ENCODE peak calls at places on chromosomes 3 and 15, in four cellular contexts. One of them, this sample, is unnamed.

GRCh38 chr3:100400424-100400781 is 486 bp downstream of the TOMM70 start:
- DNase-seq in HepG2: peak
- DNase-seq in A549: peak
- DNase-seq in transverse colon: no peak
- DNase-seq in this sample: no peak

GRCh38 chr3:59245879-59246501 is 196.2 kb upstream of the CFAP20DC start:
- DNase-seq in A549: no peak
- DNase-seq in transverse colon: no peak
- DNase-seq in HepG2: no peak
- DNase-seq in this sample: no peak

GRCh38 chr3:14791343-14791945 is 27.3 kb upstream of the FGD5 start:
- DNase-seq in A549: peak
- DNase-seq in transverse colon: peak
- DNase-seq in HepG2: peak
- DNase-seq in this sample: no peak

GRCh38 chr3:53938645-53939044 is 47.0 kb upstream of the SELENOK start:
- DNase-seq in transverse colon: peak
- DNase-seq in A549: peak
- DNase-seq in HepG2: peak
- DNase-seq in this sample: no peak

GRCh38 chr15:55661431-55661830 is 73.3 kb upstream of the PYGO1 start:
- DNase-seq in HepG2: peak
- DNase-seq in A549: no peak
- DNase-seq in transverse colon: no peak
- DNase-seq in this sample: no peak

GRCh38 chr3:172355836-172356235 is 92.4 kb downstream of the GHSR start:
- DNase-seq in A549: peak
- DNase-seq in transverse colon: peak
- DNase-seq in HepG2: no peak
- DNase-seq in this sample: no peak

GRCh38 chr3:184234224-184234623 is 4.8 kb downstream of the VWA5B2 start:
- DNase-seq in transverse colon: no peak
- DNase-seq in HepG2: peak
- DNase-seq in A549: peak
- DNase-seq in this sample: no peak

GRCh38 chr3:160448845-160449659 is 534 bp downstream of the TRIM59 start:
- DNase-seq in HepG2: no peak
- DNase-seq in transverse colon: no peak
- DNase-seq in A549: peak
- DNase-seq in this sample: no peak

GRCh38 chr15:76149291-76149910 is 89.6 kb downstream of the TMEM266 start:
- DNase-seq in transverse colon: no peak
- DNase-seq in A549: no peak
- DNase-seq in HepG2: no peak
- DNase-seq in this sample: no peak

GRCh38 chr3:16426665-16427064 is 86.8 kb downstream of the RFTN1 start:
- DNase-seq in A549: no peak
- DNase-seq in HepG2: no peak
- DNase-seq in transverse colon: no peak
- DNase-seq in this sample: no peak

GRCh38 chr15:58065445-58066041 is at the start of gene ALDH1A2:
- DNase-seq in transverse colon: peak
- DNase-seq in A549: no peak
- DNase-seq in HepG2: no peak
- DNase-seq in this sample: no peak

GRCh38 chr3:125573216-125573615 is 22.1 kb downstream of the OSBPL11 start:
- DNase-seq in HepG2: no peak
- DNase-seq in A549: no peak
- DNase-seq in transverse colon: no peak
- DNase-seq in this sample: no peak

GRCh38 chr3:125443923-125444322 is 68.8 kb upstream of the ZNF148 start:
- DNase-seq in transverse colon: no peak
- DNase-seq in A549: no peak
- DNase-seq in HepG2: no peak
- DNase-seq in this sample: no peak

GRCh38 chr15:85753791-85754452 is 40.8 kb downstream of the KLHL25 start:
- DNase-seq in transverse colon: peak
- DNase-seq in HepG2: no peak
- DNase-seq in A549: no peak
- DNase-seq in this sample: no peak

GRCh38 chr3:113717818-113718217 is 21.4 kb upstream of the USF3 start:
- DNase-seq in A549: no peak
- DNase-seq in HepG2: no peak
- DNase-seq in transverse colon: no peak
- DNase-seq in this sample: no peak

GRCh38 chr3:153090973-153091372 is 71.1 kb upstream of the RAP2B start:
- DNase-seq in HepG2: no peak
- DNase-seq in A549: no peak
- DNase-seq in transverse colon: no peak
- DNase-seq in this sample: no peak

GRCh38 chr3:89260721-89261120 is 153.3 kb downstream of the EPHA3 start:
- DNase-seq in HepG2: no peak
- DNase-seq in transverse colon: no peak
- DNase-seq in A549: no peak
- DNase-seq in this sample: no peak

DNA sequence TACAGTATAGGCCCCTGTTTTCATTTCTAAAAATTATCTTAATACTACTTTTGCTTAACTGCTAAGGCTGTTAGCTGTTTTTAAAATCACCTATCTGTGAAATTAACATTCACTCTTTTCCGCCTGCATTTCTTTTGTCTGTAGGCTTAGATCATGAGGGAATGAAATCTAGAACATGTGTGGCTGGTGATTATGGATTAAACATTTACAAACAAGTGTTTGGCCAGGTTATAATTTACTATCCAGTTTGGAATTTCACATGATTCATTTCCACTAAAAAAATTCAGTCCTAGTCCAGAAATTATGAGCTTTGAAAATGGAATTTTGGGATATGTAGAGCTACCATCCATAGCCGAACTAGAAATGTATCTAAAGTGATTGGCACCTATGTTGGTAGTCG is 39.1 kb downstream of the GOLM2 start:
- DNase-seq in HepG2: no peak
- DNase-seq in A549: no peak
- DNase-seq in transverse colon: no peak
- DNase-seq in this sample: no peak
- TF ChIP-seq CTCF in HepG2: no peak
- TF ChIP-seq CTCF in A549: no peak
- TF ChIP-seq CTCF in transverse colon: no peak
- TF ChIP-seq CTCF in this sample: no peak

GRCh38 chr3:69084668-69085542 is at the start of gene ARL6IP5:
- DNase-seq in HepG2: peak
- DNase-seq in transverse colon: peak
- DNase-seq in A549: peak
- DNase-seq in this sample: peak
- TF ChIP-seq EP300 in HepG2: no peak
- TF ChIP-seq EP300 in transverse colon: no peak
- TF ChIP-seq EP300 in A549: no peak
- TF ChIP-seq EP300 in this sample: no peak

GRCh38 chr3:108548886-108549285 is 38.5 kb upstream of the MYH15 start:
- DNase-seq in A549: no peak
- DNase-seq in HepG2: no peak
- DNase-seq in transverse colon: no peak
- DNase-seq in this sample: no peak

GRCh38 chr3:108554233-108554632 is 35.0 kb downstream of the CIP2A start:
- DNase-seq in HepG2: no peak
- DNase-seq in transverse colon: no peak
- DNase-seq in A549: no peak
- DNase-seq in this sample: no peak

GRCh38 chr3:108554913-108555571 is 34.2 kb downstream of the CIP2A start:
- DNase-seq in A549: no peak
- DNase-seq in HepG2: no peak
- DNase-seq in transverse colon: no peak
- DNase-seq in this sample: no peak

GRCh38 chr3:108555966-108556581 is 33.2 kb downstream of the CIP2A start:
- DNase-seq in A549: no peak
- DNase-seq in HepG2: no peak
- DNase-seq in transverse colon: no peak
- DNase-seq in this sample: no peak

GRCh38 chr3:108552267-108553159 is 36.7 kb downstream of the CIP2A start:
- DNase-seq in HepG2: peak
- DNase-seq in A549: peak
- DNase-seq in transverse colon: no peak
- DNase-seq in this sample: no peak
- TF ChIP-seq CTCF in HepG2: peak
- TF ChIP-seq CTCF in A549: peak
- TF ChIP-seq CTCF in transverse colon: peak
- TF ChIP-seq CTCF in this sample: peak

GRCh38 chr3:188468196-188468595 is 314.2 kb downstream of the LPP start:
- DNase-seq in A549: no peak
- DNase-seq in HepG2: no peak
- DNase-seq in transverse colon: no peak
- DNase-seq in this sample: no peak
- TF ChIP-seq EP300 in A549: no peak
- TF ChIP-seq EP300 in HepG2: no peak
- TF ChIP-seq EP300 in transverse colon: no peak
- TF ChIP-seq EP300 in this sample: no peak

GRCh38 chr3:188950832-188951489 is 220.8 kb upstream of the TPRG1 start:
- DNase-seq in transverse colon: peak
- DNase-seq in A549: peak
- DNase-seq in HepG2: peak
- DNase-seq in this sample: peak
- TF ChIP-seq CTCF in transverse colon: no peak
- TF ChIP-seq CTCF in A549: no peak
- TF ChIP-seq CTCF in HepG2: no peak
- TF ChIP-seq CTCF in this sample: no peak

GRCh38 chr15:80266113-80266512 is 14.1 kb upstream of the CTXND1 start:
- DNase-seq in HepG2: no peak
- DNase-seq in A549: no peak
- DNase-seq in transverse colon: no peak
- DNase-seq in this sample: no peak

GRCh38 chr15:80265021-80265420 is 13.0 kb upstream of the CTXND1 start:
- DNase-seq in transverse colon: no peak
- DNase-seq in HepG2: no peak
- DNase-seq in A549: no peak
- DNase-seq in this sample: no peak

GRCh38 chr15:80264031-80264430 is 12.0 kb upstream of the CTXND1 start:
- DNase-seq in HepG2: no peak
- DNase-seq in A549: no peak
- DNase-seq in transverse colon: no peak
- DNase-seq in this sample: no peak

GRCh38 chr15:80259942-80260510 is 8.0 kb upstream of the CTXND1 start:
- DNase-seq in HepG2: no peak
- DNase-seq in transverse colon: no peak
- DNase-seq in A549: no peak
- DNase-seq in this sample: no peak

GRCh38 chr15:80260566-80260965 is 8.6 kb upstream of the CTXND1 start:
- DNase-seq in A549: no peak
- DNase-seq in transverse colon: peak
- DNase-seq in HepG2: no peak
- DNase-seq in this sample: no peak
- TF ChIP-seq EP300 in A549: no peak
- TF ChIP-seq EP300 in transverse colon: no peak
- TF ChIP-seq EP300 in HepG2: no peak
- TF ChIP-seq EP300 in this sample: no peak

GRCh38 chr3:65080432-65080831 is 392.6 kb upstream of the ADAMTS9 start:
- DNase-seq in HepG2: no peak
- DNase-seq in transverse colon: no peak
- DNase-seq in A549: peak
- DNase-seq in this sample: no peak
- TF ChIP-seq CTCF in HepG2: peak
- TF ChIP-seq CTCF in transverse colon: no peak
- TF ChIP-seq CTCF in A549: no peak
- TF ChIP-seq CTCF in this sample: no peak

GRCh38 chr3:30597131-30597768 is 9.2 kb upstream of the TGFBR2 start:
- DNase-seq in HepG2: peak
- DNase-seq in A549: peak
- DNase-seq in transverse colon: no peak
- DNase-seq in this sample: no peak
- TF ChIP-seq EP300 in HepG2: peak
- TF ChIP-seq EP300 in A549: peak
- TF ChIP-seq EP300 in transverse colon: peak
- TF ChIP-seq EP300 in this sample: no peak

This sample was measured in esophagus muscularis mucosa.